ENCODE peak calls at places on chromosomes 11 and 22, in five cellular contexts. E is mesendoderm, R is H1, Y is neuronal stem cell, B is mesenchymal stem cell. M is an unnamed sample.

GRCh38 chr22:40534379-40535188 is 101.9 kb downstream of the MRTFA start:
- DNase-seq in E (peak), R (no peak), Y (no peak), B (peak), M (peak)

GRCh38 chr11:34026432-34026831 is 25.1 kb upstream of the CAPRIN1 start:
- DNase-seq in E (no peak), R (no peak), Y (no peak), B (no peak), M (no peak)

GRCh38 chr11:64970731-64971151 is 1.2 kb downstream of the MAJIN start:
- DNase-seq in E (no peak), R (no peak), Y (no peak), B (no peak), M (no peak)

GRCh38 chr11:112995423-112996084 is 34.3 kb downstream of the NCAM1 start:
- DNase-seq in E (no peak), R (no peak), Y (no peak), B (no peak), M (no peak)

GRCh38 chr11:47353978-47354774 is 1.7 kb upstream of the MYBPC3 start:
- DNase-seq in E (no peak), R (no peak), Y (no peak), B (no peak), M (no peak)

GRCh38 chr22:46053563-46054090 is 76.7 kb upstream of the WNT7B start:
- DNase-seq in E (no peak), R (no peak), Y (no peak), B (no peak), M (peak)

GRCh38 chr11:12643029-12643428 is 31.2 kb upstream of the TEAD1 start:
- DNase-seq in E (no peak), R (no peak), Y (no peak), B (no peak), M (no peak)

GRCh38 chr22:22753526-22754267 is 109.3 kb downstream of the GGTLC2 start:
- DNase-seq in E (peak), R (no peak), Y (peak), B (peak), M (peak)

GRCh38 chr22:29700206-29700948 is 19.4 kb upstream of the CABP7 start:
- DNase-seq in E (no peak), R (no peak), Y (no peak), B (no peak), M (peak)

GRCh38 chr11:109680127-109680526 is 258.1 kb downstream of the C11orf87 start:
- DNase-seq in E (no peak), R (no peak), Y (no peak), B (peak), M (peak)

GRCh38 chr11:37322333-37323194 is 724.5 kb upstream of the RAG2 start:
- DNase-seq in E (no peak), R (no peak), Y (no peak), B (no peak), M (no peak)
- H3K4ac ChIP-seq in E (no peak), R (no peak), Y (no peak), B (no peak), M (no peak)

GRCh38 chr11:16225623-16226022 is 130.7 kb downstream of the SOX6 start:
- DNase-seq in E (no peak), R (no peak), Y (no peak), B (peak), M (no peak)
- H3K4ac ChIP-seq in E (no peak), R (no peak), Y (no peak), B (no peak), M (no peak)

DNA sequence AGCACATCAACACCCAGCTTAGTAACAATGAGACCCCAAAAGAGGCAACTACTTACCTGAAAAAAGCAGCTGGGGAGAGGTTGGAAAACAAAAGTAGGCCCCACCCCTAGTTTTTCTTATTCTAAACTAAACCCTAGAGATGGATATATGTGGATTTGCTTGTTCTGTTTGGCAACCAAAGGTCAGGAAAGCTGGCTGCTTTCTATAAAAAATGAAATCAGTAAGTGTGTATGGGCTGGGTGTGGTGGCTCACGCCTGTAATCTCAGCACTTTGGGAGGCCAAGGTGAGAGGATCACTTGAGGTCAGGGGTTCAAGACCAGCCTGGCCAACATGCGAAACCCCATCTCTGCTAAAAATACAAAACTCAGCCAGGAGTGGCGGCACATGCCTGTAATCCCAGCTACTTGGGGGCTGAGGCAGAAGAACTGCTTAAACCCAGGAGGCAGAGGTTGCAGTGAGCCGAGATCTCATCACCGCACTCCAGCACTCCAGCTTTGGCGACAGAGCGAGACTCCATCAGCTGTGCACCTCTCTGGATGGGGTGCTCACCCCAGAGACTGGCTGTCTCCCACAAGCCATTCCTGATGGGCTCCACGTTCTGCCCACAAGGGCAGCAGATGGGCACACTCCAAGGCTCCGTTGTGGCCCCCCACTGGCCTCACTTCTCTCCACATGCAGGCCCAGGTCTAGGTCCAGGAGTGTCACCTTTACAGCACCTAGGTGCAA is 30.0 kb downstream of the PACSIN2 start:
- DNase-seq in E (no peak), R (no peak), Y (no peak), B (no peak), M (no peak)
- H3K4ac ChIP-seq in E (no peak), R (no peak), Y (no peak), B (no peak), M (no peak)

GRCh38 chr11:9362393-9362863 is 22.0 kb upstream of the IPO7 start:
- DNase-seq in E (peak), R (no peak), Y (no peak), B (peak), M (no peak)
- H3K4ac ChIP-seq in E (peak), R (no peak), Y (no peak), B (peak), M (peak)

M was measured in IMR-90.